ENCODE peak calls at places on chromosomes 12 and 14, in four cellular contexts. W is upper lobe of right lung; U is CD4-positive, alpha-beta T cell; C is RWPE1. G is an unnamed sample.

GRCh38 chr12:130049666-130050065 is 112.6 kb upstream of the FZD10 start:
- DNase-seq in W (peak; percentile 15), U (no peak), C (no peak), G (no peak)

GRCh38 chr12:116642683-116643082 is 83.5 kb downstream of the MAP1LC3B2 start:
- DNase-seq in W (no peak), U (no peak), C (no peak), G (no peak)

GRCh38 chr12:92439397-92439779 is 263.4 kb upstream of the PLEKHG7 start:
- DNase-seq in W (no peak), U (no peak), C (peak; percentile 73), G (no peak)

GRCh38 chr12:29943683-29944082 is 159.9 kb upstream of the TMTC1 start:
- DNase-seq in W (no peak), U (no peak), C (no peak), G (no peak)

GRCh38 chr14:92502541-92503286 is 10.9 kb upstream of the RIN3 start:
- DNase-seq in W (no peak), U (no peak), C (no peak), G (no peak)

GRCh38 chr12:52681551-52682380 is 1.6 kb upstream of the KRT1 start:
- DNase-seq in W (no peak), U (peak; percentile 38), C (no peak), G (no peak)

GRCh38 chr12:120413901-120414695 is 23.8 kb upstream of the COX6A1 start:
- DNase-seq in W (no peak), U (no peak), C (no peak), G (no peak)

GRCh38 chr14:105324080-105324778 is 9.7 kb downstream of the PACS2 start:
- DNase-seq in W (no peak), U (no peak), C (no peak), G (no peak)

GRCh38 chr12:120474092-120474960 is 4.8 kb upstream of the SRSF9 start:
- DNase-seq in W (no peak), U (no peak), C (peak; percentile 84), G (no peak)

GRCh38 chr14:81710232-81710845 is 176.7 kb upstream of the SEL1L start:
- DNase-seq in W (no peak), U (no peak), C (peak; percentile 9), G (no peak)

GRCh38 chr14:88168498-88169165 is 154.4 kb downstream of the KCNK10 start:
- DNase-seq in W (no peak), U (peak; percentile 30), C (no peak), G (no peak)

GRCh38 chr14:56590535-56590951 is 10.9 kb downstream of the TMEM260 start:
- DNase-seq in W (no peak), U (no peak), C (no peak), G (no peak)

GRCh38 chr14:23306412-23307145 is at the start of gene BCL2L2:
- DNase-seq in W (peak; percentile 95), U (no peak), C (peak; percentile 72), G (no peak)

GRCh38 chr12:115199831-115200230 is 515.9 kb upstream of the TBX3 start:
- DNase-seq in W (no peak), U (no peak), C (no peak), G (no peak)

GRCh38 chr12:112961074-112961473 is 17.2 kb upstream of the OAS2 start:
- DNase-seq in W (no peak), U (no peak), C (no peak), G (no peak)

GRCh38 chr14:92932448-92933395 is 9.8 kb downstream of the CHGA start:
- DNase-seq in W (no peak), U (no peak), C (no peak), G (peak; percentile 87)

GRCh38 chr12:91565246-91565645 is 382.6 kb upstream of the DCN start:
- DNase-seq in W (no peak), U (no peak), C (no peak), G (no peak)

GRCh38 chr14:104475256-104475655 is 104.3 kb upstream of the C14orf180 start:
- DNase-seq in W (no peak), U (no peak), C (no peak), G (no peak)

GRCh38 chr12:3359478-3359877 is 131.5 kb upstream of the PRMT8 start:
- DNase-seq in W (no peak), U (no peak), C (no peak), G (no peak)

GRCh38 chr14:102215071-102215470 is 75.4 kb downstream of the WDR20 start:
- DNase-seq in W (peak; percentile 38), U (no peak), C (no peak), G (peak; percentile 19)

GRCh38 chr14:51527073-51527472 is 124.6 kb upstream of the FRMD6 start:
- DNase-seq in W (no peak), U (no peak), C (no peak), G (no peak)

GRCh38 chr12:60185060-60185459 is 589.2 kb downstream of the SLC16A7 start:
- DNase-seq in W (no peak), U (no peak), C (no peak), G (no peak)

GRCh38 chr14:88166616-88167015 is 156.5 kb downstream of the KCNK10 start:
- DNase-seq in W (no peak), U (no peak), C (peak; percentile 12), G (no peak)

GRCh38 chr12:41345071-41345470 is 157.0 kb downstream of the PDZRN4 start:
- DNase-seq in W (no peak), U (no peak), C (no peak), G (no peak)

GRCh38 chr14:61132336-61132735 is 148.8 kb downstream of the TMEM30B start:
- DNase-seq in W (no peak), U (no peak), C (no peak), G (no peak)

GRCh38 chr12:2924019-2924418 is 33.3 kb downstream of the TULP3 start:
- DNase-seq in W (no peak), U (no peak), C (no peak), G (no peak)

GRCh38 chr12:55705802-55706402 is 1.8 kb downstream of the ITGA7 start:
- DNase-seq in W (no peak), U (no peak), C (no peak), G (peak; percentile 30)

GRCh38 chr12:21795648-21796328 is 21.3 kb upstream of the KCNJ8 start:
- DNase-seq in W (no peak), U (no peak), C (no peak), G (peak; percentile 48)

GRCh38 chr14:75459791-75460190 is 32.0 kb downstream of the JDP2 start:
- DNase-seq in W (no peak), U (no peak), C (no peak), G (no peak)

GRCh38 chr12:76927170-76927784 is 48.5 kb upstream of the CSRP2 start:
- DNase-seq in W (no peak), U (no peak), C (no peak), G (no peak)

GRCh38 chr12:116313194-116313910 is 35.9 kb upstream of the MED13L start:
- DNase-seq in W (no peak), U (no peak), C (no peak), G (no peak)

GRCh38 chr14:63180017-63180416 is 24.2 kb upstream of the RHOJ start:
- DNase-seq in W (no peak), U (no peak), C (no peak), G (no peak)

GRCh38 chr14:72663956-72664650 is 229.8 kb downstream of the DPF3 start:
- DNase-seq in W (no peak), U (no peak), C (no peak), G (no peak)

GRCh38 chr14:71403673-71404072 is 496.4 kb downstream of the PCNX1 start:
- DNase-seq in W (no peak), U (no peak), C (peak; percentile 6), G (no peak)

GRCh38 chr12:121069206-121069605 is 30.2 kb upstream of the OASL start:
- DNase-seq in W (no peak), U (no peak), C (no peak), G (no peak)

GRCh38 chr14:100604126-100604501 is 16.9 kb upstream of the BEGAIN start:
- DNase-seq in W (peak; percentile 40), U (no peak), C (no peak), G (peak; percentile 74)

DNA sequence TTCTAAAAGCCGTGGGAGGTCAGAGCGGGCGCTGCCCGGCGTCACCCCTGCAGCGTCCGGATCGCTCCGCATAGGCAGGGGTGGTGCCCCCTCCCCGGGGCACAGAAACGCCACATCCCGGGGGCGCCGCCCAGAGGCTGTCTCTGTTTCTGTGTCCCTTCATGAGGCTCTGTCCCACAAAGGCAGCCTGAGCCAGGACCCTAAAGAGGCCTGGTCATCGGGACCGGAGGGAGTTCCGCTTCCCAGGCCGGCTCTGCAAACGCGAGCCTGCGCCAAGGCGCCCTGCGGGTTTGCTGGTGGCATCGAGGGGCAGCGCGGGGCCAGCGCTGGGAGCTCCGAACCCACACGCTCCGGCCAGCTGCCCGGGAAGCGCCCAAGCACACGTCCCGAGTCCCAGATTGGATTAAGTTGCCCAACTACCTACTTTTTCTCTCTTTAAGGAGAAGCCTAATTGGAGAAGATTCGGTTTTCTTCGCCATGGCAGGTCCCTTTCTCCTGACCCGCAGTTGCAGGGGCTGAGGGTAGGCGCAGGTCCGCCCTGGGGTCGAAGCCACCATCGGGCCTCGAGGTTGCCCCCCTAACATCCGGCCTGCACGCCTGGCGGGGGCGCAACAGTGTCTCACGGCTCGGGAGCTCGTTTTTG is 421.7 kb downstream of the VRK1 start:
- DNase-seq in W (no peak), U (peak; percentile 13), C (no peak), G (no peak)
- TF ChIP-seq CTCF in W (no peak), U (no peak), C (no peak), G (peak; percentile 21)

DNA sequence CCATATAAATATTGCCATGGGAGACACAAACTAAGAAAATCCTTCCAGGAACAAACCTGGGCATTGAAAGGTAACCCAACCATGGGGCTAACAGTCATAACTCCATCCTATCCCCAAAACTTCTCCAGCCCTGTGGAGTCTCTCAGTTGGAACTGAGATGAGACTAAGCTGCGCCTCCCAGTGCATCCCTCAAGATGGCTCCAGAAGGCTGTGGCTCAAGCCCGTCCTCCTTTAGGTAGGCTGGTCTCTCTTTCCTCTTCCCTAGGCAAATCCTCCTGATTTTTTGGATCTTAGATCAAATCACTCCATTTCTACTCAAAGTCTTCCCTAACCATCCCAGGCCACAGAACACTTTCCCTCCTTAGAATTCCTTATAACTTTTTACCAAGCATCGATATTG is 364.3 kb upstream of the CCDC196 start:
- DNase-seq in W (no peak), U (no peak), C (no peak), G (no peak)
- TF ChIP-seq CTCF in W (no peak), U (no peak), C (no peak), G (no peak)

DNA sequence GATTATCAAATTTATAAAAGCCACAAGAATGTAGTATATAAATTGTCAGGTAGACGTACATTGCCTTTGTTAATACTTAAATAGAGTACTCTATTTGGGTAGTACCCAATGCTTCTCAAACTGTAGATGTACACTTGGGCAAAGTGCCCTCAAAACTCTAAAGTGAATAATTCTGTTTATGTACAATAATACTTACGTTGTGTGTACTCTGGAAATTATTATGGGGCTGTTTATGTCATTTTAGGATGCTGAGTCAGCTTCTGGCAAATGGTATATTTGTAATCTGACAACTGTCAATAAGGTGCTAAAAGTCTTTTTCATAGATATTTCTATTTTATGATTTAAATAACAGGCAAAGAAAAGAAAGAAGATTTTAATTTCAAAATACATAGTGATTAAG is 102.4 kb downstream of the CCDC91 start:
- DNase-seq in W (no peak), U (no peak), C (no peak), G (no peak)
- TF ChIP-seq CTCF in W (no peak), U (no peak), C (no peak), G (no peak)

GRCh38 chr12:65123435-65124063 is 2.4 kb upstream of the WIF1 start:
- DNase-seq in W (no peak), U (no peak), C (peak; percentile 6), G (no peak)
- TF ChIP-seq CTCF in W (peak; percentile 68), U (peak; percentile 16), C (peak; percentile 80), G (peak; percentile 88)